ENCODE peak calls at places on chromosomes 3 and 15, in eight cellular contexts. P is esophagus squamous epithelium, F is GM20000, Z is pancreas, N is astrocyte of the spinal cord, O is endothelial cell, Q is stomach, U is HFF-Myc. K is an unnamed sample.

GRCh38 chr3:45226206-45226915 is at the start of gene TMEM158:
- DNase-seq in U (no peak), N (peak; percentile 70), F (peak; percentile 97), Z (peak; percentile 87), P (no peak), Q (peak; percentile 81), O (peak; percentile 53), K (peak; percentile 94)

GRCh38 chr3:133294253-133294652 is 105.6 kb upstream of the BFSP2 start:
- DNase-seq in Z (no peak), F (no peak), U (no peak), N (peak; percentile 40), Q (no peak), P (no peak), O (no peak), K (no peak)

GRCh38 chr15:64634020-64634419 is 141.4 kb downstream of the RBPMS2 start:
- DNase-seq in P (no peak), N (peak; percentile 74), O (peak; percentile 24), F (peak; percentile 66), Q (no peak), U (no peak), Z (no peak), K (peak; percentile 62)

GRCh38 chr15:28004143-28005003 is 94.7 kb downstream of the OCA2 start:
- DNase-seq in O (no peak), Q (no peak), F (peak; percentile 3), P (no peak), N (no peak), U (no peak), Z (no peak), K (no peak)

GRCh38 chr3:126083511-126083912 is 412 bp downstream of the SLC41A3 start:
- DNase-seq in O (peak; percentile 40), N (peak; percentile 18), P (no peak), Z (peak; percentile 83), Q (peak; percentile 49), U (no peak), F (no peak), K (peak; percentile 76)

GRCh38 chr3:158379517-158379916 is 191.5 kb upstream of the MLF1 start:
- DNase-seq in O (no peak), U (no peak), Q (no peak), P (no peak), Z (no peak), N (no peak), F (no peak), K (no peak)

GRCh38 chr3:5330152-5330810 is 142.8 kb downstream of the EDEM1 start:
- DNase-seq in F (no peak), U (no peak), N (peak; percentile 81), O (no peak), Z (no peak), P (no peak), Q (no peak), K (no peak)

GRCh38 chr3:59927061-59927460 is 877.2 kb upstream of the CFAP20DC start:
- DNase-seq in P (no peak), O (no peak), U (no peak), Z (no peak), N (no peak), F (no peak), Q (no peak), K (no peak)

GRCh38 chr15:101406014-101406413 is 83.5 kb downstream of the PCSK6 start:
- DNase-seq in F (no peak), Q (peak; percentile 22), N (no peak), O (no peak), P (no peak), U (no peak), Z (no peak), K (no peak)

GRCh38 chr15:82572311-82572710 is 32.1 kb upstream of the RPS17 start:
- DNase-seq in F (no peak), U (no peak), Q (no peak), Z (no peak), O (no peak), P (no peak), N (no peak), K (no peak)

GRCh38 chr3:182814419-182815160 is 21.3 kb downstream of the ATP11B start:
- DNase-seq in O (no peak), Q (no peak), U (no peak), P (no peak), Z (no peak), F (no peak), N (no peak), K (no peak)

GRCh38 chr15:95495033-95495541 is 835.4 kb upstream of the NR2F2 start:
- DNase-seq in Q (peak; percentile 35), P (no peak), Z (no peak), N (no peak), U (no peak), O (no peak), F (no peak), K (no peak)

GRCh38 chr15:68418611-68419161 is 13.3 kb downstream of the ITGA11 start:
- DNase-seq in Z (no peak), F (no peak), Q (peak; percentile 53), P (no peak), N (peak; percentile 72), O (no peak), U (no peak), K (no peak)

GRCh38 chr3:120875507-120875906 is 32.5 kb upstream of the STXBP5L start:
- DNase-seq in O (no peak), N (no peak), U (no peak), P (no peak), F (no peak), Q (no peak), Z (no peak), K (no peak)

GRCh38 chr15:71151061-71151460 is 35.8 kb downstream of the THSD4 start:
- DNase-seq in O (no peak), U (no peak), Z (no peak), Q (no peak), N (peak; percentile 43), F (no peak), P (no peak), K (no peak)

GRCh38 chr3:161038725-161039124 is 66.4 kb downstream of the B3GALNT1 start:
- DNase-seq in O (no peak), N (peak; percentile 29), F (no peak), U (no peak), Q (no peak), P (no peak), Z (no peak), K (no peak)

DNA sequence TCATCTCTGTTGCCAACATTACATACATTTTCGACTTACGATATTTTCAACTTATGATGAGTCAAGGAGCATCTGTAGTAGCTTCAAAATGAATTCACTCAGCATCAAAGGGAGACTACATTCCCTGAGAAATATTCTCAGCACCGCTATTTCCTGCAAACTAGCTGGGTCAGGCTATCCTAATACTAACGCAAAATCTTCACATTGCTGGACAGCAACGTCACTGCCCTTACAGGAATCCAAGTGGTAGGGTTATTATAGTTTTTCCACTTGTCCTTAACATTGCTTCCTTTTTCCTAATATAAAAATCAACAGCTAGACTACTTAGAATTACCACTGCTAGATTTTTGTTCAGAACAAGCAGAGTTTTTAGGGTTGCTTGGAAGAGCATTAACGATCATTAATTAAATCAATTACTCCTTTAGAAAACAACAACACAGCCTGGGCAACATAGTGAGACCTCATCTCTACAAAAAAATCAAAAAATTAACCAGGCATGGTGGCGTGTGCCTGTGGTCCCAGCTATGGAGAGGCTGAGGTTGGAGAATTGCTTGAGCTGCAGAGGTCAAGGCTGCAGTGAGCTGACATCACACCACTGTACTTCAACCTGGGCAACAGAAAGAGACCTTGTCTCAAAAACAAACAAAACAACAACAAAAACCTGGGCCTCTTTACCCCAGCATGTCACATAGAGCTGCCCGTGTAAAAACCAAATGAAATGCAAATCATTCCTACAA is 6.9 kb downstream of the ADAM10 start:
- DNase-seq in Z (no peak), F (no peak), P (no peak), N (peak; percentile 85), U (no peak), Q (no peak), O (no peak), K (no peak)
- TF ChIP-seq CTCF in Z (no peak), F (no peak), P (no peak), N (no peak), U (no peak), Q (no peak), O (no peak), K (no peak)

DNA sequence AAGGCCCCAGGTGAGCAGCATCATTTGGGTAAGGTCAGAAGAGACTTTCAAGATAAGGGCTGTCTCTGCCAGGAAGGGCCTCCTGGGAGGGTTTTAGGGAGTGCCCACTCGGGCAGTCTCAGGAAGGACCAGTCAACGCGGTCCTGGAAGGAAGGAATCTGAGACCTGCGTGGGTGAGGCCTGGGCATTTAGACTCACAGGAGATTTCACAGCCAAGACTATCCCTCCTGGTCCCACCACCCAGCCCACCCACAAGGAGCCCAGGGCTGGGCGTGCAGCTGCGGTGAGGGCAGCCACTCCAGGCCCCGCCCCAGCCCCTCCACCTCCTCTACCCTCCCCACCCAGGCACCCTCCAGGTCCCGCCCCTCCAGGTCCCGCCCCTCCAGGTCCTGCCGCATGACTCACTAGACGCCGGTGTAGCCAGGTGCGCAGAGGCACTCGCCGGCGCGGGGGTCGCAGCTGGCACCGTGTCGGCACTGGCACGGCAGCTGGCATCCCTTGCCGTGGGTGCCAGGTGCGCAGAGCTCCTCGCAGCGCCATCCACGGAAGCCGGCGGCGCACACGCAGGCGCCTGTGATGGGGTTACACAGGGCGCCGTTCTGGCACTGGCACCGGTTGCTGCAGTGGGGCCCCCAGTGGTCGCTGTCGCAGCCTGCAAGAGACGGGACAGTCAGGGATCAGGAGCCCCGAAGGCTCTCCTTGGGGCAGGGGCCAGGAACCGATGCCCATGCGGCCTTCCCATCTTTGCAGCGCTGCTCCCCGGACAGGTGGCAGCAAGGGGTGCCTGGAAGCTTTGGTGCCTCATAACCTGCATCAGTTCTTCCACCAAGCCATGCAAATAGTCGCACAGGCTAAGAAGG is 112.8 kb downstream of the RAB11A start:
- DNase-seq in F (peak; percentile 73), Z (peak; percentile 75), O (peak; percentile 52), Q (peak; percentile 64), P (no peak), N (no peak), U (no peak), K (peak; percentile 78)
- TF ChIP-seq CTCF in F (peak; percentile 35), Z (no peak), O (peak; percentile 27), Q (no peak), P (no peak), N (no peak), U (no peak), K (peak; percentile 19)

GRCh38 chr3:179410317-179410716 is 41.0 kb downstream of the GNB4 start:
- DNase-seq in Q (no peak), F (no peak), O (no peak), U (no peak), P (no peak), Z (no peak), N (peak; percentile 12), K (no peak)
- TF ChIP-seq CTCF in Q (no peak), F (no peak), O (no peak), U (no peak), P (no peak), Z (no peak), N (no peak), K (peak; percentile 11)

GRCh38 chr3:153160451-153161137 is 1.4 kb upstream of the RAP2B start:
- DNase-seq in F (peak; percentile 80), Z (peak; percentile 87), Q (peak; percentile 82), N (peak; percentile 94), O (peak; percentile 64), U (peak; percentile 65), P (peak; percentile 56), K (peak; percentile 74)

GRCh38 chr3:153159771-153160397 is 2.1 kb upstream of the RAP2B start:
- DNase-seq in Q (no peak), U (no peak), N (no peak), O (no peak), P (no peak), Z (no peak), F (no peak), K (no peak)

GRCh38 chr3:153162513-153163348 is 705 bp downstream of the RAP2B start:
- DNase-seq in Z (peak; percentile 76), P (no peak), N (peak; percentile 40), O (peak; percentile 41), Q (peak; percentile 45), U (no peak), F (peak; percentile 36), K (peak; percentile 56)

GRCh38 chr3:153161714-153162512 is at the start of gene RAP2B:
- DNase-seq in O (peak; percentile 98), Q (peak; percentile 99), F (peak; percentile 96), U (peak; percentile 86), Z (peak; percentile 96), P (peak; percentile 90), N (peak; percentile 98), K (peak; percentile 95)

GRCh38 chr3:153161138-153161713 is 800 bp upstream of the RAP2B start:
- DNase-seq in F (peak; percentile 96), P (peak; percentile 84), O (peak; percentile 90), Z (peak; percentile 93), U (peak; percentile 99), Q (peak; percentile 93), N (peak; percentile 100), K (peak; percentile 94)
- TF ChIP-seq CTCF in F (no peak), P (no peak), O (no peak), Z (no peak), U (no peak), Q (no peak), N (no peak), K (no peak)

K was measured in GM13976.